ENCODE peak calls at places on chromosomes 6 and 20, in five cellular contexts. P is mammary epithelial cell, J is colonic mucosa, K is adipocyte, Q is adrenal gland. M is an unnamed sample. For H3K4me1 and H3K36me3, the result is how much of the 10 kb centered on the place peaks cover.

GRCh38 chr6:33904050-33904827 is 100.4 kb upstream of the MLN start:
- DNase-seq in K (no peak), Q (peak), P (no peak), J (peak), M (no peak)

GRCh38 chr6:63709148-63709547 is 73.5 kb downstream of the PHF3 start:
- DNase-seq in J (no peak), Q (no peak), P (no peak), K (no peak), M (no peak)

GRCh38 chr6:111700135-111700690 is 94.5 kb upstream of the TRAF3IP2 start:
- DNase-seq in P (no peak), Q (no peak), K (no peak), J (no peak), M (no peak)

GRCh38 chr6:32168807-32169206 is 4.4 kb downstream of the EGFL8 start:
- DNase-seq in Q (no peak), J (no peak), P (no peak), K (no peak), M (no peak)

GRCh38 chr6:73054958-73055357 is 170.3 kb downstream of the KHDC1L start:
- DNase-seq in J (no peak), P (no peak), K (no peak), Q (no peak), M (no peak)

GRCh38 chr6:3759656-3760245 is 8.2 kb upstream of the PXDC1 start:
- DNase-seq in Q (no peak), K (peak), J (no peak), P (no peak), M (no peak)

GRCh38 chr6:134911532-134911931 is 38.4 kb downstream of the ALDH8A1 start:
- DNase-seq in P (peak), Q (no peak), J (no peak), K (peak), M (no peak)

GRCh38 chr6:1869766-1870165 is 260.1 kb downstream of the FOXC1 start:
- DNase-seq in Q (no peak), K (no peak), J (no peak), P (no peak), M (no peak)

GRCh38 chr6:15358579-15359327 is 112.9 kb downstream of the JARID2 start:
- DNase-seq in K (no peak), J (no peak), P (no peak), Q (no peak), M (no peak)

GRCh38 chr6:158730175-158730907 is 80.5 kb downstream of the SYTL3 start:
- DNase-seq in Q (no peak), P (no peak), J (no peak), K (no peak), M (no peak)

GRCh38 chr6:70663881-70664466 is 3.7 kb upstream of the SMAP1 start:
- DNase-seq in Q (no peak), K (no peak), J (no peak), P (no peak), M (peak)

GRCh38 chr6:25582101-25582500 is 69.9 kb upstream of the SCGN start:
- DNase-seq in J (no peak), P (no peak), K (no peak), Q (no peak), M (no peak)

GRCh38 chr20:860891-861290 is 27.4 kb downstream of the FAM110A start:
- DNase-seq in J (no peak), Q (no peak), P (peak), K (no peak), M (no peak)

GRCh38 chr6:64289946-64290345 is 654.3 kb downstream of the PHF3 start:
- DNase-seq in K (no peak), Q (no peak), J (no peak), P (no peak), M (no peak)

GRCh38 chr20:1959156-1959555 is 34.7 kb downstream of the PDYN start:
- DNase-seq in J (no peak), Q (no peak), K (no peak), P (no peak), M (no peak)

GRCh38 chr6:118980063-118980462 is 45.1 kb upstream of the MCM9 start:
- DNase-seq in J (no peak), K (peak), P (peak), Q (peak), M (no peak)

GRCh38 chr6:88626460-88626859 is 337.0 kb downstream of the RNGTT start:
- DNase-seq in K (no peak), J (no peak), P (no peak), Q (no peak), M (no peak)

GRCh38 chr20:58017970-58018530 is 210.4 kb downstream of the ANKRD60 start:
- DNase-seq in Q (no peak), K (no peak), J (no peak), P (no peak), M (no peak)

GRCh38 chr20:58014628-58015315 is 213.7 kb downstream of the ANKRD60 start:
- DNase-seq in K (no peak), Q (no peak), J (no peak), P (peak), M (peak)

GRCh38 chr20:58018590-58018989 is 209.9 kb downstream of the ANKRD60 start:
- DNase-seq in J (no peak), Q (no peak), K (no peak), P (no peak), M (no peak)

GRCh38 chr20:58017237-58017969 is 211.1 kb downstream of the ANKRD60 start:
- DNase-seq in P (peak), Q (no peak), K (peak), J (peak), M (no peak)

GRCh38 chr20:58016779-58017178 is 211.7 kb downstream of the ANKRD60 start:
- DNase-seq in Q (no peak), P (no peak), J (no peak), K (no peak), M (no peak)
- H3K4me1 ChIP-seq in Q (under half), P (under half), J (under half), K (under half), M (under half)

DNA sequence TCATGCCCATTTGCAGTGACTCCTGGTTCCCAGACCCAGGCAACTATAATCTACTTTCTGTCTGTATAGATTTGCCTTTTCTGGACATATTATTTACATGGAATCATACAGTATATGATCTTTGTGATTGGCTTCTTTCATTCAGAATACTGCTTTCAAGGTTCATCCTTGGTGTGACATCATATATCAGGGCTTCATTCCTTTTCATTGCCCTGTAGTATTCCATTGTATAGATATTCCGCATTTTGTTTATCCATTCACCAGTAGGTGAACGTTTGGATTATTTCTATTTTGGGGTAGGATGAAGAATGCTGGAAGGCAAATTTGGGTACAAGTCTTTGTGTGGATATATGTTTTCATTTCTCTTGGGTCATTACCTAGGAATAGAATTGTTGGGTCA is 36.1 kb downstream of the PPP1R16B start:
- DNase-seq in K (no peak), J (no peak), P (no peak), Q (no peak), M (no peak)
- H3K36me3 ChIP-seq in K (under half), J (under half), P (under half), Q (under half), M (under half)

GRCh38 chr6:151286192-151286591 is 46.4 kb downstream of the AKAP12 start:
- DNase-seq in P (no peak), Q (peak), J (no peak), K (no peak), M (no peak)
- H3K4me1 ChIP-seq in P (under half), Q (under half), J (under half), K (under half), M (under half)

DNA sequence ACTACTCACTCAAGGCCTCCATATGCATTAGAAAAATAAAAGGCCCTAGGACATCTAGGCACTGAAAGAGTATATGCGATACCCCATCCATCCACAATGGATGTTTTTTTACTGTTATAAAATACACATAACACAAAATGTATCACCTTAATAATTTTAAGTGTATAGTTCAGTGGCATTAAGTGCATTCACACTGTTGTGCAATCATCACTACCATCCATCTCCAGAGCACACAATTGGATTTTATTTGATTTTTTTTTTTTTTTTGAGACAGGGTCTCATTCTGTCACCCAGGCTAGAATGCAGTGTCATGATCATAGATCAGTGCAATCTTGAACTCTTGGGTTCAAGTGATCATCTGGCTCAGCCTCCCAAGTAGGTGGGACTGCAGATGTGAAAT is 2.8 kb downstream of the MDC1 start:
- DNase-seq in P (no peak), Q (no peak), J (no peak), K (no peak), M (peak)
- H3K36me3 ChIP-seq in P (under half), Q (under half), J (under half), K (under half), M (under half)

DNA sequence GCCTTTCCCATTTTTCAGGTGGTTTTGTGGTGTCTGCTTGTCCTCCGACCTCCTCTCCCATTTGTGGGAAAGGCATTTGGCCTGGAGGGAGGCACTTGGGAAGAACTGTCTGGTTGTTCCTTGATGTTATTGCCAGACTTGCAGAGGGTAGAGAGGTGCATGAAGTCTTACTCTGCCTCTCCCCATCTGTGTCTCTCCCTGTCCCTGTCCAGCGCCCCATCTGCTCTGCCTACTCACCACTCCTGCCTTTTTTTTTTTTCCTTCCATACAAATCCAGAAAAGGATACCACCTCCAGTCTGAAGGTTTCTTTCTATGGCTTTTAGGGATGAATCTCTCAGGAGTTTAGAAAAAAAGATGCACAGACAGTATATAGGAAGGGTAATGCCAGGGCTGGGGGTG is 19.8 kb downstream of the PPARD start:
- DNase-seq in J (no peak), P (no peak), K (no peak), Q (no peak), M (no peak)
- H3K4me1 ChIP-seq in J (under half), P (under half), K (under half), Q (under half), M (under half)

DNA sequence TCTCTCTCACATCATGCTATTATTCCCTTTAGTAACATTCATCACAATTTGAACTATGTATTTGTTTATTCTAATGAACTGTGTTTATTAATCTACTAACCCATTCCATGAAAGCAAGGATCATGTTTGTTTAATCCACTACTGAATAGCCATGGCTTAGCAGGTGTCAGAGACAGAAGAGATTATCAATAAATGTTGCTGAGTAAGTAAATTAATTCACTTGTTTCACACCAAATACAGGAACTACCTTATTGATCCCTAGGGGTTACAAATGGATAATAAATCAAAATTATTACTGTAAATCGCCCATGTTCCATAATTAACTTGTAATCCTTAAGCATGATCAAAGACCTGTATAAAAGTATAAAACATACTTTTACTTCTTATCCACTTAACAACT is 76.6 kb downstream of the PHIP start:
- DNase-seq in K (no peak), Q (no peak), J (no peak), P (no peak), M (no peak)
- H3K36me3 ChIP-seq in K (half or more), Q (under half), J (under half), P (under half), M (half or more)

GRCh38 chr20:9353180-9353915 is 161.0 kb upstream of the LAMP5 start:
- DNase-seq in K (no peak), Q (no peak), J (no peak), P (no peak), M (no peak)

GRCh38 chr20:9352740-9353139 is 161.7 kb upstream of the LAMP5 start:
- DNase-seq in J (no peak), K (no peak), Q (no peak), P (no peak), M (no peak)

GRCh38 chr20:9348746-9349145 is 165.6 kb upstream of the LAMP5 start:
- DNase-seq in K (no peak), J (no peak), P (no peak), Q (no peak), M (no peak)

GRCh38 chr20:9348316-9348715 is 166.1 kb upstream of the LAMP5 start:
- DNase-seq in K (no peak), Q (no peak), J (no peak), P (no peak), M (no peak)

DNA sequence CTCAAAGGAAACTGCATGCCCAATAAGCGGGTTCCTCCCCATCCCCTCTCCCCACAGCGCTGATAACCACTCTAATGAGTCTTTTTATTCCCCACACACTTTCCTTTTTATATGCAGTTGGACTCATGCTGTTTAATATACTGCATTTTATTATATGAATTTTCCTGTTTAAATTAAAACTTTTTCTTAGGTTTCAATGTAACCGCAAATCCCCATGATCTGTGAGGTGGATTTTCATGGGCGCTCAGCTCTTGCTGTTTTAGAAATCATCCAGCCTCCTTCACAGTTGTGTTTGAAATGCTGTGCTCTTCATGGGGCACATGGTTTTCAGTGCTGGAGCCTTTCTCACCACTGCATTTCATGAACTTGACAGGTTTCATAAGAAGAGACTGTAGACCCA is 165.1 kb upstream of the LAMP5 start:
- DNase-seq in P (no peak), K (no peak), Q (no peak), J (no peak), M (no peak)
- H3K4me1 ChIP-seq in P (under half), K (under half), Q (under half), J (under half), M (under half)

GRCh38 chr6:137877113-137877512 is 10.1 kb downstream of the TNFAIP3 start:
- DNase-seq in J (no peak), K (no peak), Q (no peak), P (no peak), M (no peak)
- H3K36me3 ChIP-seq in J (half or more), K (half or more), Q (under half), P (under half), M (under half)

GRCh38 chr6:56537223-56537770 is 105.4 kb downstream of the DST start:
- DNase-seq in Q (no peak), J (no peak), K (no peak), P (no peak), M (no peak)

GRCh38 chr6:56536536-56536935 is 106.2 kb downstream of the DST start:
- DNase-seq in P (no peak), J (no peak), K (no peak), Q (no peak), M (no peak)

GRCh38 chr6:56534680-56535419 is 107.8 kb downstream of the DST start:
- DNase-seq in P (no peak), J (no peak), Q (no peak), K (no peak), M (no peak)

GRCh38 chr6:56532766-56533551 is 109.7 kb downstream of the DST start:
- DNase-seq in Q (no peak), J (no peak), K (no peak), P (no peak), M (peak)

GRCh38 chr6:56535626-56536025 is 107.1 kb downstream of the DST start:
- DNase-seq in Q (no peak), K (no peak), J (no peak), P (no peak), M (no peak)
- H3K4me1 ChIP-seq in Q (under half), K (under half), J (under half), P (under half), M (half or more)

M was measured in Karpas-422.